ENCODE peak calls at places on chromosome 11, in nine cellular contexts. Y, A, C, P, U, S, D, E and F are unnamed samples.

GRCh38 chr11:296976-297665 is 2.2 kb downstream of the IFITM5 start:
- DNase-seq in Y (no peak), A (no peak), C (no peak), P (no peak), U (peak; percentile 68), S (no peak), D (no peak), E (no peak), F (no peak)

GRCh38 chr11:102302241-102302640 is 15.0 kb upstream of the BIRC3 start:
- DNase-seq in Y (no peak), A (no peak), C (no peak), P (no peak), U (no peak), S (no peak), D (no peak), E (no peak), F (no peak)

GRCh38 chr11:68150029-68150428 is 28.8 kb upstream of the CHKA start:
- DNase-seq in Y (no peak), A (no peak), C (no peak), P (no peak), U (no peak), S (peak; percentile 55), D (no peak), E (no peak), F (no peak)

GRCh38 chr11:130523609-130524008 is 75.2 kb downstream of the ADAMTS15 start:
- DNase-seq in Y (no peak), A (no peak), C (no peak), P (peak; percentile 67), U (peak; percentile 56), S (peak; percentile 61), D (no peak), E (no peak), F (no peak)

GRCh38 chr11:124867700-124868099 is 2.5 kb downstream of the ROBO3 start:
- DNase-seq in Y (peak; percentile 11), A (no peak), C (no peak), P (no peak), U (no peak), S (no peak), D (peak; percentile 29), E (peak; percentile 55), F (no peak)

GRCh38 chr11:38598413-38598812 is 2000.4 kb upstream of the RAG2 start:
- DNase-seq in Y (no peak), A (no peak), C (peak; percentile 53), P (no peak), U (no peak), S (no peak), D (no peak), E (no peak), F (no peak)

GRCh38 chr11:47182380-47182779 is 3.9 kb downstream of the PACSIN3 start:
- DNase-seq in Y (no peak), A (no peak), C (no peak), P (no peak), U (no peak), S (no peak), D (no peak), E (no peak), F (no peak)

GRCh38 chr11:31487848-31488247 is 21.6 kb downstream of the IMMP1L start:
- DNase-seq in Y (no peak), A (no peak), C (peak; percentile 46), P (peak; percentile 37), U (no peak), S (peak; percentile 56), D (peak; percentile 30), E (no peak), F (no peak)

GRCh38 chr11:65279713-65280459 is 18.1 kb downstream of the POLA2 start:
- DNase-seq in Y (no peak), A (peak; percentile 32), C (no peak), P (peak; percentile 74), U (no peak), S (peak; percentile 38), D (peak; percentile 75), E (no peak), F (peak; percentile 46)

GRCh38 chr11:94638902-94639373 is 71.8 kb downstream of the PIWIL4 start:
- DNase-seq in Y (no peak), A (no peak), C (peak; percentile 78), P (peak; percentile 32), U (no peak), S (peak; percentile 13), D (no peak), E (no peak), F (no peak)

GRCh38 chr11:14585438-14585837 is 58.2 kb upstream of the PDE3B start:
- DNase-seq in Y (no peak), A (no peak), C (no peak), P (no peak), U (no peak), S (no peak), D (no peak), E (no peak), F (no peak)

GRCh38 chr11:119622454-119623143 is 106.4 kb downstream of the NECTIN1 start:
- DNase-seq in Y (no peak), A (no peak), C (no peak), P (no peak), U (no peak), S (no peak), D (no peak), E (no peak), F (no peak)

GRCh38 chr11:115244758-115245157 is 259.5 kb downstream of the CADM1 start:
- DNase-seq in Y (no peak), A (no peak), C (peak; percentile 59), P (no peak), U (no peak), S (no peak), D (no peak), E (no peak), F (no peak)

GRCh38 chr11:100578966-100579365 is 108.1 kb upstream of the ARHGAP42 start:
- DNase-seq in Y (no peak), A (no peak), C (no peak), P (no peak), U (no peak), S (no peak), D (no peak), E (no peak), F (no peak)

GRCh38 chr11:66617148-66617814 is 851 bp downstream of the RBM14 start:
- DNase-seq in Y (no peak), A (no peak), C (no peak), P (no peak), U (no peak), S (no peak), D (no peak), E (peak; percentile 84), F (no peak)

GRCh38 chr11:46991391-46991790 is 54.8 kb downstream of the CSTPP1 start:
- DNase-seq in Y (no peak), A (no peak), C (no peak), P (no peak), U (no peak), S (no peak), D (no peak), E (no peak), F (no peak)

GRCh38 chr11:6443269-6444003 is 2.6 kb upstream of the HPX start:
- DNase-seq in Y (no peak), A (peak; percentile 57), C (peak; percentile 75), P (peak; percentile 13), U (no peak), S (peak; percentile 53), D (peak; percentile 63), E (peak; percentile 72), F (no peak)

GRCh38 chr11:19444231-19444630 is 203.5 kb upstream of the E2F8 start:
- DNase-seq in Y (no peak), A (no peak), C (no peak), P (no peak), U (no peak), S (peak; percentile 67), D (no peak), E (no peak), F (no peak)

GRCh38 chr11:120660024-120660565 is 148.5 kb downstream of the GRIK4 start:
- DNase-seq in Y (peak; percentile 1), A (peak; percentile 10), C (no peak), P (no peak), U (no peak), S (peak; percentile 25), D (peak; percentile 75), E (peak; percentile 60), F (no peak)

GRCh38 chr11:25953015-25953414 is 378.9 kb upstream of the ANO3 start:
- DNase-seq in Y (no peak), A (no peak), C (no peak), P (no peak), U (no peak), S (no peak), D (no peak), E (no peak), F (no peak)

GRCh38 chr11:68049509-68050370 is 10.9 kb downstream of the TCIRG1 start:
- DNase-seq in Y (no peak), A (no peak), C (no peak), P (no peak), U (no peak), S (no peak), D (no peak), E (no peak), F (no peak)

GRCh38 chr11:26947379-26947844 is 46.5 kb upstream of the FIBIN start:
- DNase-seq in Y (no peak), A (no peak), C (no peak), P (peak; percentile 99), U (no peak), S (peak; percentile 99), D (no peak), E (no peak), F (no peak)

GRCh38 chr11:131246589-131247164 is 123.7 kb upstream of the NTM start:
- DNase-seq in Y (no peak), A (no peak), C (peak; percentile 77), P (no peak), U (no peak), S (no peak), D (peak; percentile 23), E (no peak), F (no peak)

GRCh38 chr11:64233913-64234839 is at the start of gene VEGFB:
- DNase-seq in Y (no peak), A (peak; percentile 54), C (no peak), P (no peak), U (peak; percentile 88), S (peak; percentile 45), D (peak; percentile 75), E (peak; percentile 81), F (no peak)

GRCh38 chr11:101299210-101299609 is 169.6 kb upstream of the PGR start:
- DNase-seq in Y (no peak), A (no peak), C (no peak), P (no peak), U (no peak), S (no peak), D (no peak), E (no peak), F (no peak)